ENCODE peak calls at places on chromosome 11, in ten cellular contexts. Y is dorsolateral prefrontal cortex; S is brain microvascular endothelial cell; B is testis; T is adrenal gland; W is endodermal cell; K is CD4-positive, CD25-positive, alpha-beta regulatory T cell; E is HepG2; P is tibial nerve; U is CD4-positive, alpha-beta T cell. I is an unnamed sample.

GRCh38 chr11:1049431-1049891 is 12.9 kb upstream of the MUC6 start:
- DNase-seq in W (peak), P (no peak), S (no peak), E (no peak), U (no peak), T (no peak), Y (no peak), B (no peak), K (no peak), I (no peak)

GRCh38 chr11:3109921-3110706 is 52.9 kb upstream of the CARS1 start:
- DNase-seq in U (no peak), S (no peak), T (peak), B (no peak), W (peak), P (no peak), Y (no peak), K (no peak), E (peak), I (no peak)

GRCh38 chr11:120056301-120057027 is 81.4 kb downstream of the TRIM29 start:
- DNase-seq in K (no peak), E (no peak), W (peak), B (no peak), Y (no peak), P (no peak), U (no peak), T (no peak), S (no peak), I (no peak)

GRCh38 chr11:99766816-99767215 is 746.1 kb downstream of the CNTN5 start:
- DNase-seq in S (peak), E (no peak), T (no peak), W (no peak), U (no peak), B (no peak), K (no peak), Y (no peak), P (no peak), I (no peak)

GRCh38 chr11:134666273-134667174 is 254.5 kb upstream of the B3GAT1 start:
- DNase-seq in B (no peak), T (peak), K (no peak), P (no peak), E (no peak), W (peak), Y (no peak), U (no peak), S (no peak), I (no peak)

GRCh38 chr11:111601979-111602864 is at the start of gene SIK2:
- DNase-seq in S (peak), P (peak), U (peak), W (peak), T (peak), Y (peak), B (peak), K (peak), E (peak), I (peak)

GRCh38 chr11:77387701-77388100 is 86.2 kb downstream of the PAK1 start:
- DNase-seq in W (no peak), T (no peak), U (no peak), B (no peak), E (no peak), K (no peak), P (no peak), Y (no peak), S (no peak), I (no peak)

GRCh38 chr11:890794-891600 is 19.6 kb downstream of the CHID1 start:
- DNase-seq in S (no peak), W (no peak), B (no peak), K (no peak), Y (no peak), U (no peak), T (no peak), E (no peak), P (no peak), I (no peak)

GRCh38 chr11:35237345-35237744 is 98.4 kb downstream of the CD44 start:
- DNase-seq in W (no peak), B (no peak), K (no peak), U (no peak), T (no peak), P (no peak), Y (no peak), S (no peak), E (no peak), I (no peak)

GRCh38 chr11:61041755-61042518 is 60.4 kb upstream of the CD5 start:
- DNase-seq in E (no peak), B (peak), T (no peak), Y (no peak), P (no peak), W (peak), S (peak), K (peak), U (peak), I (no peak)

GRCh38 chr11:27107548-27107947 is 66.9 kb downstream of the BBOX1 start:
- DNase-seq in E (no peak), K (no peak), S (no peak), W (no peak), T (no peak), P (no peak), U (no peak), B (no peak), Y (no peak), I (no peak)

GRCh38 chr11:2515401-2516275 is 70.8 kb downstream of the KCNQ1 start:
- DNase-seq in U (no peak), E (no peak), T (no peak), P (no peak), S (no peak), K (no peak), W (peak), Y (no peak), B (peak), I (no peak)

GRCh38 chr11:118098996-118099837 is 12.5 kb upstream of the SMIM35 start:
- DNase-seq in T (no peak), B (no peak), K (no peak), P (no peak), U (no peak), Y (peak), S (no peak), W (peak), E (no peak), I (no peak)

GRCh38 chr11:45163956-45164575 is 17.6 kb downstream of the PRDM11 start:
- DNase-seq in K (no peak), U (no peak), B (no peak), W (no peak), S (no peak), T (no peak), E (no peak), Y (peak), P (no peak), I (no peak)
- H3K27ac ChIP-seq in K (no peak), U (no peak), B (no peak), W (no peak), S (no peak), T (no peak), E (no peak), Y (peak), P (no peak), I (no peak)

DNA sequence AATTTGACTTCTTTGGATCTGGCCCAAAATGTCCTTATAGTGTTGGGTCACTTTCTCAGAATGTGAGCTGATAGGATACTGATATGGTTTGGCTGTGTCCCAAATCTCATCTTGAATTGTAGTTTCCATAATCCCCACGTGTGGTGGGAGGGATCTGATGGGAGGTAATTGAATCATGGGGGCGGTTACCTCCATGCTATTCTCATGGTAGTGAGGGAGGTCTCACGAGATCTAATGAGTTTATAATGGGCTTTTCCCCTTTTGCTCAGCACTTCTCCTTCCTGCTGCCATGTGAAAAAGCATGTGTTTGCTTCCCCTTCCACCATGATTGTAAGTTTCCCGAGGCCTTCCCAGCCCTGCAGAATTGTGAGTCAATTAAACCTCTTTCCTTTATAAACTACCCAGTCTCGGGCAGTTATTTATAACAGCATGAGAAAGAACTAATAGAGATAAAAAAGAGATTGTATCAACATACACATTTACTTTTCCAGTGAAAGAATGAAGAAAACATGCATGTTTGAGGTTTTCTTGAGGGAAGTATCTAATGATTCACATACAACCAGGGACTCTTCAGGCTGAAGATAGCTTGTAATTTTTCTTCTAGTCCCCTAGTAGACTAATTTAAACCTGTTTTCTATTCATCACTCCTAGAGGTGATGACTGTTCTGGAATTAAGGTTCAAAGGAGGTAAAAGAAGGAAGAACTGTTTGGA is 17.3 kb upstream of the CSTF3 start:
- DNase-seq in P (no peak), U (no peak), K (no peak), B (no peak), W (no peak), Y (no peak), E (no peak), T (no peak), S (peak), I (no peak)
- H3K27ac ChIP-seq in P (no peak), U (no peak), K (no peak), B (no peak), W (no peak), Y (no peak), E (no peak), T (no peak), S (peak), I (no peak)

GRCh38 chr11:127225619-127226018 is 225.0 kb upstream of the KIRREL3 start:
- DNase-seq in U (no peak), T (no peak), B (no peak), Y (no peak), K (no peak), W (no peak), E (no peak), P (no peak), S (no peak), I (no peak)
- H3K27ac ChIP-seq in U (no peak), T (no peak), B (no peak), Y (no peak), K (no peak), W (no peak), E (no peak), P (no peak), S (no peak), I (no peak)

GRCh38 chr11:72751293-72752087 is 718 bp downstream of the ARAP1 start:
- DNase-seq in Y (no peak), K (no peak), P (no peak), T (peak), S (no peak), B (no peak), E (no peak), W (no peak), U (no peak), I (peak)

GRCh38 chr11:72750086-72750485 is 2.1 kb downstream of the ARAP1 start:
- DNase-seq in W (no peak), T (no peak), S (no peak), B (no peak), E (peak), Y (peak), P (no peak), U (no peak), K (no peak), I (peak)

GRCh38 chr11:72752088-72752914 is at the start of gene ARAP1:
- DNase-seq in B (peak), P (peak), K (peak), S (peak), Y (peak), T (peak), U (peak), E (peak), W (peak), I (peak)

GRCh38 chr11:72753341-72754148 is 1.3 kb upstream of the ARAP1 start:
- DNase-seq in T (no peak), E (peak), B (no peak), K (no peak), W (no peak), S (no peak), Y (no peak), P (no peak), U (no peak), I (no peak)

DNA sequence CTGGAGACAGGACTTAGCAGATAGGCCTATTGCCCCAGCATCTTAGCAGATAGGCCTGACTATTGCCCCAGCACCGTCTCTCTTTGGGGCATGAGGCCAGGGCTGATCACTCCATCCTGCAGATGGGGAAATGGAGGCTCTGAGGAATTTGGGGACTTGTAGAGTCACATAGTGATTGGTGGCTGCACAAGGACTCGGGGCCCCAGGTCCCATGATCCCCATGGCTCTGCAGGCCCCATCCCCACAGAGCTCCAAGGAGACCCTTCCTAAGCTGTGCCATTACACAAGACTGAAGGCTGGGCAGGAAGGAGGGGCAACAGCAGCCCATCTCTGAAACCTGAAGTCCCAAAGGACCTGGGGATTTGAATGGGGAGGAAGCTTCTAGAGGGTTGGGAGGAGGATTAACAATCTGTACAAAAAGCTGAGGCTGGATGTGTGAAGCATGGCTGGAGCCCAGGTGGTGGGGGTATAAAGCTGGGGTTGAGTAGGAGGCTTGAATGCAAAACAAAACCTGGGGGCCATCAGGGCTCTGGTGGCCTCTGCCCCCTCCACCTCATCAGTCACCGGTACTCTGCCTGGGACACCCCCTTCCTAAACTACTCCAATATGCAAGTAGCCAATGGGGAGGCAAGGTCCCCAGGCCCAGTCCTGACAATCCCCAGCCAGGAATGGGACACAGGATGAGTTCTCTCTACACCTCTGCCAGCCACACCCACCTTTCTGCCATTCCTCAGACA is 1.5 kb downstream of the ARAP1 start:
- DNase-seq in Y (no peak), U (no peak), E (no peak), W (no peak), P (no peak), S (no peak), B (no peak), T (no peak), K (no peak), I (no peak)
- H3K27ac ChIP-seq in Y (peak), U (peak), E (peak), W (no peak), P (peak), S (no peak), B (no peak), T (no peak), K (peak), I (peak)